ENCODE peak calls at places on chromosome 10, in six cellular contexts. X is tibial nerve, T is heart right ventricle, L is Peyer's patch, V is psoas muscle, P is left ventricle myocardium inferior. K is an unnamed sample.

GRCh38 chr10:87816163-87816841 is 1.7 kb downstream of the ATAD1 start:
- DNase-seq in X (no peak), T (no peak), L (no peak), V (no peak), P (no peak), K (no peak)

GRCh38 chr10:20228748-20229147 is 412.5 kb downstream of the PLXDC2 start:
- DNase-seq in X (no peak), T (no peak), L (no peak), V (no peak), P (no peak), K (no peak)

GRCh38 chr10:119206603-119207366 is 586 bp upstream of the GRK5 start:
- DNase-seq in X (peak; percentile 36), T (peak; percentile 73), L (peak; percentile 85), V (peak; percentile 85), P (peak; percentile 77), K (peak; percentile 78)

GRCh38 chr10:122435212-122435827 is 19.1 kb upstream of the ARMS2 start:
- DNase-seq in X (peak; percentile 20), T (no peak), L (no peak), V (no peak), P (no peak), K (no peak)

GRCh38 chr10:133336131-133337078 is at the start of gene CALY:
- DNase-seq in X (no peak), T (no peak), L (peak; percentile 66), V (peak; percentile 62), P (no peak), K (peak; percentile 43)

GRCh38 chr10:46523119-46523880 is 33.2 kb downstream of the GPRIN2 start:
- DNase-seq in X (no peak), T (no peak), L (peak; percentile 86), V (peak; percentile 45), P (peak; percentile 19), K (peak; percentile 64)

GRCh38 chr10:110699859-110700468 is 55.8 kb downstream of the RBM20 start:
- DNase-seq in X (no peak), T (no peak), L (no peak), V (no peak), P (no peak), K (no peak)

GRCh38 chr10:103983367-103983911 is 16.5 kb downstream of the SLK start:
- DNase-seq in X (no peak), T (no peak), L (no peak), V (no peak), P (no peak), K (no peak)

GRCh38 chr10:30495687-30496086 is 61.7 kb downstream of the MAP3K8 start:
- DNase-seq in X (no peak), T (no peak), L (no peak), V (no peak), P (no peak), K (no peak)

GRCh38 chr10:119299531-119299930 is 92.2 kb downstream of the GRK5 start:
- DNase-seq in X (no peak), T (no peak), L (peak; percentile 40), V (no peak), P (no peak), K (no peak)

GRCh38 chr10:124903119-124903518 is 38.8 kb upstream of the ZRANB1 start:
- DNase-seq in X (no peak), T (no peak), L (no peak), V (no peak), P (no peak), K (no peak)

GRCh38 chr10:110399163-110400094 is 94.7 kb upstream of the SMNDC1 start:
- DNase-seq in X (no peak), T (peak; percentile 47), L (peak; percentile 37), V (no peak), P (no peak), K (no peak)

GRCh38 chr10:565676-566075 is 123.8 kb downstream of the DIP2C start:
- DNase-seq in X (no peak), T (no peak), L (no peak), V (no peak), P (no peak), K (peak; percentile 14)

GRCh38 chr10:566241-566885 is 123.1 kb downstream of the DIP2C start:
- DNase-seq in X (no peak), T (no peak), L (no peak), V (no peak), P (no peak), K (peak; percentile 22)

GRCh38 chr10:567869-568268 is 121.6 kb downstream of the DIP2C start:
- DNase-seq in X (no peak), T (no peak), L (no peak), V (no peak), P (no peak), K (no peak)

GRCh38 chr10:563827-564226 is 125.6 kb downstream of the DIP2C start:
- DNase-seq in X (no peak), T (no peak), L (no peak), V (no peak), P (no peak), K (no peak)

DNA sequence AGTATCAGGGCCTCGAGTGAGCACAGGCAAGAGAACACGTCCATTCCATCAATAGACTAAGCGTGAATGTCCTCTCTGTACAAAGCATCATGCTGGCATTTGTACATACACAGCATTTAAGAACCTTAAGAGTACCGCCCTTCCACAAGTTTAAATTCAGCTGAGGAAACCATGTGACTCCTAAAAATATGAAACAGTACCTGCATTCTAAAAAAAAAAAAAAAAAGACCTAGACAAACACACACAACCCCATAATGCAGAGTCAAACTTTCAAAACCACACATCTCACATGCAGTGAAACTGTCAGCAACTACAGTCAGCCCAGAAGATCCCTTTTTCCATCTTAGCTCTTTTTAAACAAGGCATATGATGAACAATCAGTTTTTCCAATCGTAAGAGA is 124.3 kb downstream of the DIP2C start:
- DNase-seq in X (no peak), T (no peak), L (no peak), V (no peak), P (no peak), K (no peak)
- H3K9me3 ChIP-seq in X (no peaks in the 10 kb centered on the region), T (peaks cover 28% of the 10 kb centered on the region), L (peaks cover 4% of the 10 kb centered on the region), V (no peaks in the 10 kb centered on the region), P (peaks cover 18% of the 10 kb centered on the region), K (peaks cover 18% of the 10 kb centered on the region)

DNA sequence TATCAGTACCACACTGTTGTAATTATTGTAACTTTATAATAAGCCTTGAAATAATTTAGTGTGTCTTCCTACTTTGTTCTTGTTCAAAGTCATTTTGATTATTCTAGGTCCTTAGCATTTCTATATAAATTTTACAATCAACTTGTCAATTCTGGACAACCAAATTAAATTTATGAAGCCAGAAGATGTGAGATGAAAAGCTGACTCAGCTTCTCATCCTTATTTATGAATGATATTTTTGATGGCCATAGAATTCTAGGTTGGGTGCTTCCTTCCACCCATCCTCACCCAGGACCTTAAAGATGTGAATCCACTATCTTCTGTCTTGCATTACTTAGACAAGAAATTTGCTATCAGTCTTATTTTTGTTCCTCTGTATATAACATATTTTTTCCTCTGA is 261.1 kb downstream of the GFRA1 start:
- DNase-seq in X (no peak), T (no peak), L (no peak), V (no peak), P (no peak), K (no peak)
- H3K9me3 ChIP-seq in X (no peaks in the 10 kb centered on the region), T (peaks cover 22% of the 10 kb centered on the region), L (no peaks in the 10 kb centered on the region), V (no peaks in the 10 kb centered on the region), P (peaks cover 33% of the 10 kb centered on the region), K (peaks cover 5% of the 10 kb centered on the region)

DNA sequence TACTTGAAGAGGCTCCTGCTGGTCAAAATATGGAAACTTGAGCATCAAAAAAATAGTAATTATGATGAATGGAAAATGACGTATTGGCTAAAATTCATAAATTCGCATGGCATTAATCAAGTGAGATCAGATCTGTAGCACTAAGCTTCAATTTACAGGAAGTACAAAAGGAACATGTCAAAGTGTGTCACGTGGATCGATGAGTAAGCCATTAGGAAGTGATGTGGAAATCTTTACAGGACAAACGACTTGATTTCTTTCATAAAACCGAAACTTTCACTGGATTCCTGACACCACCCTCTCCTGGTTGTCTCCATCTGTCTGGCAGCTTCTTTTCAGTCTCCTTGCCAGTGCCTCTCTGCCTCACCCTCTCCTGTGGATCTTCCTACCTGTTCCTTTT is 25.8 kb downstream of the AKR1C8 start:
- DNase-seq in X (no peak), T (no peak), L (no peak), V (no peak), P (no peak), K (no peak)
- H3K9me3 ChIP-seq in X (no peaks in the 10 kb centered on the region), T (peaks cover 32% of the 10 kb centered on the region), L (peaks cover 4% of the 10 kb centered on the region), V (no peaks in the 10 kb centered on the region), P (peaks cover 40% of the 10 kb centered on the region), K (peaks cover 8% of the 10 kb centered on the region)

GRCh38 chr10:130935051-130935450 is 376.5 kb downstream of the TCERG1L start:
- DNase-seq in X (no peak), T (peak; percentile 9), L (no peak), V (no peak), P (no peak), K (no peak)

GRCh38 chr10:130932326-130933007 is 379.1 kb downstream of the TCERG1L start:
- DNase-seq in X (no peak), T (no peak), L (no peak), V (no peak), P (no peak), K (no peak)

GRCh38 chr10:130934333-130935035 is 377.0 kb downstream of the TCERG1L start:
- DNase-seq in X (no peak), T (no peak), L (no peak), V (no peak), P (no peak), K (no peak)

GRCh38 chr10:130930821-130931220 is 380.7 kb downstream of the TCERG1L start:
- DNase-seq in X (no peak), T (no peak), L (no peak), V (no peak), P (no peak), K (no peak)

GRCh38 chr10:130933008-130933390 is 378.5 kb downstream of the TCERG1L start:
- DNase-seq in X (no peak), T (no peak), L (no peak), V (no peak), P (no peak), K (no peak)
- H3K9me3 ChIP-seq in X (no peaks in the 10 kb centered on the region), T (no peaks in the 10 kb centered on the region), L (no peaks in the 10 kb centered on the region), V (no peaks in the 10 kb centered on the region), P (no peaks in the 10 kb centered on the region), K (no peaks in the 10 kb centered on the region)

K was measured in lower lobe of right lung.